ENCODE peak calls at places on chromosomes 4 and X, in four cellular contexts. F is GDM1; P is T-cell; O is stimulated activated CD8-positive, alpha-beta memory T cell treated with anti-CD3 and anti-CD28 coated beads, Interleukin-12 subunit alpha, Interleukin-12 subunit beta, amount 100 ng/mL, for 4 hours. J is an unnamed sample.

GRCh38 chrX:150863191-150863590 is 35.3 kb downstream of the CD99L2 start:
- DNase-seq in P (no peak), O (no peak), F (no peak), J (no peak)

GRCh38 chr4:110163327-110164070 is 34.9 kb downstream of the ELOVL6 start:
- DNase-seq in P (no peak), F (no peak), O (no peak), J (no peak)

GRCh38 chr4:94274912-94275311 is 67.2 kb downstream of the SMARCAD1 start:
- DNase-seq in P (no peak), F (no peak), O (no peak), J (no peak)

GRCh38 chrX:78665286-78665685 is 6.2 kb upstream of the RTL3 start:
- DNase-seq in O (no peak), F (no peak), P (no peak), J (no peak)

GRCh38 chrX:71492086-71493065 is 40.5 kb upstream of the OGT start:
- DNase-seq in F (no peak), O (peak), P (peak), J (peak)

GRCh38 chr4:84678976-84679744 is 96.2 kb downstream of the CDS1 start:
- DNase-seq in P (no peak), O (no peak), F (no peak), J (no peak)

GRCh38 chr4:112416464-112416863 is 99.5 kb downstream of the NEUROG2 start:
- DNase-seq in P (no peak), O (no peak), F (no peak), J (no peak)

GRCh38 chr4:101349346-101350064 is 2.2 kb upstream of the PPP3CA start:
- DNase-seq in P (no peak), F (peak), O (no peak), J (no peak)

GRCh38 chrX:102712967-102713677 is 874 bp downstream of the GPRASP2 start:
- DNase-seq in O (no peak), F (no peak), P (no peak), J (no peak)

GRCh38 chr4:122822466-122822865 is 4.2 kb upstream of the FGF2 start:
- DNase-seq in O (no peak), P (no peak), F (no peak), J (no peak)

GRCh38 chrX:42093756-42094155 is 170.4 kb upstream of the CASK start:
- DNase-seq in P (no peak), O (no peak), F (no peak), J (no peak)

GRCh38 chrX:110145854-110146253 is 142.9 kb downstream of the TMEM164 start:
- DNase-seq in P (no peak), F (peak), O (no peak), J (no peak)

GRCh38 chrX:68180501-68181061 is 252.7 kb downstream of the OPHN1 start:
- DNase-seq in F (no peak), P (no peak), O (no peak), J (no peak)

GRCh38 chrX:17247144-17247543 is 127.9 kb upstream of the NHS start:
- DNase-seq in O (no peak), F (no peak), P (no peak), J (no peak)

GRCh38 chr4:177809786-177810185 is 367.5 kb upstream of the AGA start:
- DNase-seq in F (no peak), P (no peak), O (no peak), J (no peak)

GRCh38 chr4:105145913-105146285 is 777 bp upstream of the TET2 start:
- DNase-seq in P (peak), O (peak), F (no peak), J (no peak)

GRCh38 chrX:100642296-100642695 is 1.7 kb upstream of the SRPX2 start:
- DNase-seq in F (no peak), O (no peak), P (no peak), J (no peak)

GRCh38 chr4:78622253-78622979 is 70.8 kb downstream of the ANXA3 start:
- DNase-seq in F (no peak), O (no peak), P (no peak), J (no peak)

GRCh38 chrX:19065535-19065934 is 56.7 kb downstream of the ADGRG2 start:
- DNase-seq in P (no peak), O (no peak), F (no peak), J (no peak)

GRCh38 chr4:150150545-150151156 is 72.4 kb downstream of the DCLK2 start:
- DNase-seq in O (no peak), F (no peak), P (no peak), J (no peak)

GRCh38 chr4:30903493-30903892 is 183.3 kb downstream of the PCDH7 start:
- DNase-seq in F (no peak), P (no peak), O (no peak), J (no peak)

GRCh38 chrX:28312965-28313364 is 274.3 kb upstream of the IL1RAPL1 start:
- DNase-seq in O (no peak), P (no peak), F (no peak), J (no peak)

GRCh38 chrX:151543706-151544105 is 19.8 kb upstream of the PASD1 start:
- DNase-seq in O (no peak), P (no peak), F (peak), J (no peak)

GRCh38 chrX:49155243-49155899 is 7.2 kb upstream of the MAGIX start:
- DNase-seq in F (no peak), O (no peak), P (no peak), J (peak)

GRCh38 chr4:123554263-123554662 is 157.7 kb downstream of the SPRY1 start:
- DNase-seq in P (no peak), O (no peak), F (no peak), J (no peak)

GRCh38 chr4:132101526-132101925 is 1047.6 kb upstream of the PCDH10 start:
- DNase-seq in F (no peak), O (no peak), P (no peak), J (no peak)

GRCh38 chrX:145727476-145727875 is 90.2 kb upstream of the SLITRK2 start:
- DNase-seq in F (no peak), O (no peak), P (no peak), J (no peak)

GRCh38 chrX:102651242-102651967 is at the start of gene GPRASP1:
- DNase-seq in P (peak), O (peak), F (no peak), J (peak)

GRCh38 chrX:118968031-118968430 is 6.4 kb upstream of the LONRF3 start:
- DNase-seq in O (no peak), P (no peak), F (no peak), J (no peak)

GRCh38 chr4:2809610-2810180 is 16.8 kb downstream of the SH3BP2 start:
- DNase-seq in P (no peak), O (no peak), F (no peak), J (no peak)

GRCh38 chrX:24513416-24513815 is 48.3 kb downstream of the PDK3 start:
- DNase-seq in O (no peak), P (no peak), F (no peak), J (no peak)

GRCh38 chrX:72126048-72126415 is 5.7 kb downstream of the RTL5 start:
- DNase-seq in F (no peak), P (no peak), O (no peak), J (no peak)

GRCh38 chrX:129361566-129361965 is 161.7 kb downstream of the SMARCA1 start:
- DNase-seq in P (no peak), F (no peak), O (no peak), J (no peak)

GRCh38 chr4:153116101-153116680 is 88.1 kb upstream of the TRIM2 start:
- DNase-seq in P (peak), O (no peak), F (no peak), J (peak)

GRCh38 chrX:84477114-84477513 is 25.1 kb downstream of the HDX start:
- DNase-seq in F (no peak), P (no peak), O (no peak), J (no peak)

GRCh38 chr4:92994727-92995126 is 691.0 kb downstream of the GRID2 start:
- DNase-seq in O (no peak), F (no peak), P (no peak), J (no peak)